ENCODE peak calls at places on chromosomes 12 and 14, in eight cellular contexts. One of them, this sample, is unnamed.
A peak's percentile ranks its signal among the peaks of the same experiment; 100 is the strongest.

GRCh38 chr12:16526693-16527092 is 79.3 kb downstream of the LMO3 start:
- DNase-seq in A549: peak; percentile 17
- DNase-seq in pancreas: no peak
- DNase-seq in hippocampal formation: no peak
- DNase-seq in activated T-helper 2 cell treated with anti-CD3 and anti-CD28 coated beads, Interferon-gamma antibody, Interleukin-2, Interleukin-4, amounts not matched to agents 10 μg/mL and 5 μg/mL and 100 μg/mL, durations not matched to agents 14 hours and 24 hours and 36 hours: no peak
- DNase-seq in Kasumi-1: no peak
- DNase-seq in endothelial cell: no peak
- DNase-seq in skeletal muscle cell: peak; percentile 82
- DNase-seq in this sample: no peak

GRCh38 chr12:664075-664778 is 982 bp upstream of the NINJ2 start:
- DNase-seq in skeletal muscle cell: no peak
- DNase-seq in activated T-helper 2 cell treated with anti-CD3 and anti-CD28 coated beads, Interferon-gamma antibody, Interleukin-2, Interleukin-4, amounts not matched to agents 10 μg/mL and 5 μg/mL and 100 μg/mL, durations not matched to agents 14 hours and 24 hours and 36 hours: no peak
- DNase-seq in pancreas: no peak
- DNase-seq in endothelial cell: no peak
- DNase-seq in hippocampal formation: no peak
- DNase-seq in A549: no peak
- DNase-seq in Kasumi-1: no peak
- DNase-seq in this sample: no peak

GRCh38 chr14:29927596-29928341 is at the start of gene PRKD1:
- DNase-seq in Kasumi-1: no peak
- DNase-seq in hippocampal formation: peak; percentile 73
- DNase-seq in pancreas: peak; percentile 87
- DNase-seq in activated T-helper 2 cell treated with anti-CD3 and anti-CD28 coated beads, Interferon-gamma antibody, Interleukin-2, Interleukin-4, amounts not matched to agents 10 μg/mL and 5 μg/mL and 100 μg/mL, durations not matched to agents 14 hours and 24 hours and 36 hours: no peak
- DNase-seq in skeletal muscle cell: no peak
- DNase-seq in endothelial cell: peak; percentile 62
- DNase-seq in A549: peak; percentile 66
- DNase-seq in this sample: peak; percentile 59

GRCh38 chr14:93462479-93462878 is 31.7 kb downstream of the UNC79 start:
- DNase-seq in skeletal muscle cell: no peak
- DNase-seq in hippocampal formation: no peak
- DNase-seq in A549: no peak
- DNase-seq in endothelial cell: no peak
- DNase-seq in activated T-helper 2 cell treated with anti-CD3 and anti-CD28 coated beads, Interferon-gamma antibody, Interleukin-2, Interleukin-4, amounts not matched to agents 10 μg/mL and 5 μg/mL and 100 μg/mL, durations not matched to agents 14 hours and 24 hours and 36 hours: no peak
- DNase-seq in Kasumi-1: no peak
- DNase-seq in pancreas: no peak
- DNase-seq in this sample: no peak

GRCh38 chr14:91708795-91709194 is 23.1 kb downstream of the CATSPERB start:
- DNase-seq in Kasumi-1: no peak
- DNase-seq in activated T-helper 2 cell treated with anti-CD3 and anti-CD28 coated beads, Interferon-gamma antibody, Interleukin-2, Interleukin-4, amounts not matched to agents 10 μg/mL and 5 μg/mL and 100 μg/mL, durations not matched to agents 14 hours and 24 hours and 36 hours: no peak
- DNase-seq in skeletal muscle cell: no peak
- DNase-seq in pancreas: no peak
- DNase-seq in A549: no peak
- DNase-seq in endothelial cell: no peak
- DNase-seq in hippocampal formation: no peak
- DNase-seq in this sample: no peak

GRCh38 chr14:53152627-53152908 is 555 bp downstream of the DDHD1 start:
- DNase-seq in skeletal muscle cell: no peak
- DNase-seq in Kasumi-1: no peak
- DNase-seq in hippocampal formation: no peak
- DNase-seq in A549: peak; percentile 35
- DNase-seq in pancreas: no peak
- DNase-seq in activated T-helper 2 cell treated with anti-CD3 and anti-CD28 coated beads, Interferon-gamma antibody, Interleukin-2, Interleukin-4, amounts not matched to agents 10 μg/mL and 5 μg/mL and 100 μg/mL, durations not matched to agents 14 hours and 24 hours and 36 hours: no peak
- DNase-seq in endothelial cell: no peak
- DNase-seq in this sample: peak; percentile 29

GRCh38 chr12:55839345-55840140 is 3.2 kb downstream of the MMP19 start:
- DNase-seq in A549: no peak
- DNase-seq in pancreas: no peak
- DNase-seq in hippocampal formation: no peak
- DNase-seq in endothelial cell: no peak
- DNase-seq in Kasumi-1: no peak
- DNase-seq in skeletal muscle cell: no peak
- DNase-seq in activated T-helper 2 cell treated with anti-CD3 and anti-CD28 coated beads, Interferon-gamma antibody, Interleukin-2, Interleukin-4, amounts not matched to agents 10 μg/mL and 5 μg/mL and 100 μg/mL, durations not matched to agents 14 hours and 24 hours and 36 hours: no peak
- DNase-seq in this sample: no peak

GRCh38 chr14:35398095-35398584 is 6.4 kb downstream of the NFKBIA start:
- DNase-seq in skeletal muscle cell: no peak
- DNase-seq in Kasumi-1: peak; percentile 41
- DNase-seq in activated T-helper 2 cell treated with anti-CD3 and anti-CD28 coated beads, Interferon-gamma antibody, Interleukin-2, Interleukin-4, amounts not matched to agents 10 μg/mL and 5 μg/mL and 100 μg/mL, durations not matched to agents 14 hours and 24 hours and 36 hours: no peak
- DNase-seq in A549: no peak
- DNase-seq in endothelial cell: no peak
- DNase-seq in hippocampal formation: no peak
- DNase-seq in pancreas: no peak
- DNase-seq in this sample: no peak